ENCODE peak calls at places on chromosomes 13 and 19, in six cellular contexts. A is IMR-90, Y is mesendoderm, L is H1, K is mesenchymal stem cell, D is H9. E is an unnamed sample.

GRCh38 chr19:4354897-4355296 is 11.5 kb downstream of the MPND start:
- DNase-seq in A (no peak), Y (no peak), L (no peak), K (no peak), D (no peak), E (no peak)

GRCh38 chr19:18173054-18173571 is 500 bp upstream of the IFI30 start:
- DNase-seq in A (no peak), Y (no peak), L (no peak), K (peak; percentile 46), D (no peak), E (no peak)

GRCh38 chr19:8084152-8084551 is 31.6 kb downstream of the CCL25 start:
- DNase-seq in A (no peak), Y (no peak), L (no peak), K (no peak), D (no peak), E (no peak)

GRCh38 chr19:35300340-35300649 is 8.3 kb downstream of the MAG start:
- DNase-seq in A (no peak), Y (no peak), L (no peak), K (no peak), D (no peak), E (no peak)

GRCh38 chr13:78045916-78046315 is 127.3 kb upstream of the EDNRB start:
- DNase-seq in A (no peak), Y (no peak), L (no peak), K (no peak), D (no peak), E (no peak)

GRCh38 chr19:15248648-15249559 is 16.7 kb upstream of the EPHX3 start:
- DNase-seq in A (peak; percentile 91), Y (no peak), L (no peak), K (peak; percentile 88), D (no peak), E (no peak)

GRCh38 chr19:31502536-31503170 is 153.4 kb upstream of the TSHZ3 start:
- DNase-seq in A (no peak), Y (no peak), L (no peak), K (no peak), D (no peak), E (no peak)

GRCh38 chr19:7415857-7416371 is 67.2 kb downstream of the ARHGEF18 start:
- DNase-seq in A (no peak), Y (no peak), L (no peak), K (no peak), D (no peak), E (no peak)

GRCh38 chr19:4702764-4703163 is 20.9 kb downstream of the DPP9 start:
- DNase-seq in A (no peak), Y (no peak), L (no peak), K (no peak), D (no peak), E (no peak)

GRCh38 chr19:14704450-14704849 is 14.6 kb downstream of the ZNF333 start:
- DNase-seq in A (no peak), Y (no peak), L (no peak), K (no peak), D (no peak), E (no peak)

GRCh38 chr19:38614289-38614688 is 3.5 kb downstream of the MAP4K1 start:
- DNase-seq in A (no peak), Y (no peak), L (no peak), K (no peak), D (no peak), E (no peak)
- H2BK15ac ChIP-seq in A (no peak overlapping the region), Y (no peak overlapping the region), L (no peak overlapping the region), K (no peak overlapping the region), D (no peak overlapping the region), E (no peak overlapping the region)

DNA sequence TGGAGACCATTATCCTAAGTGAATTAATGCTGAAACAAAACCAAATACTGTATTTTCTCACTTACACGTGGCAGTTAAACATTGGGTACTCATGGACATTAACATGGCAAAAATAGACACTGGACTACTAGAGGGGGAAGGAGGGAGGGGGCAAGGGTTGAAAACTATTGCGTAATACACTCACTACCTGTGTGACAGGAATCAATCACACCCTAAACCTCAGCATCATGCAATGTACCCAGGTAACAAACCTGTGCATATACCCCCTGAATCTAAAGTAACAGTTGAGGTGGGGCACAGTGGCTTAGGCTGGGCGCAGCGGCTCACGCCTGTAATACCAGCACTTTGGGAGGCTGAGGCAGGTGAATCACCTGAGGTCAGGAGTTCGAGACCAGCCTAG is 207.0 kb downstream of the TDRD3 start:
- DNase-seq in A (no peak), Y (no peak), L (no peak), K (no peak), D (no peak), E (no peak)
- H2BK15ac ChIP-seq in A (no peak overlapping the region), Y (no peak overlapping the region), L (no peak overlapping the region), K (no peak overlapping the region), D (no peak overlapping the region), E (no peak overlapping the region)

GRCh38 chr19:988081-988480 is 3.9 kb downstream of the WDR18 start:
- DNase-seq in A (no peak), Y (no peak), L (no peak), K (no peak), D (no peak), E (no peak)

GRCh38 chr19:990746-991145 is 6.6 kb downstream of the WDR18 start:
- DNase-seq in A (no peak), Y (no peak), L (no peak), K (no peak), D (no peak), E (no peak)

GRCh38 chr19:989381-990081 is 5.4 kb downstream of the WDR18 start:
- DNase-seq in A (no peak), Y (no peak), L (no peak), K (no peak), D (no peak), E (no peak)

GRCh38 chr19:990119-990571 is 6.0 kb downstream of the WDR18 start:
- DNase-seq in A (no peak), Y (peak; percentile 42), L (no peak), K (no peak), D (no peak), E (no peak)

DNA sequence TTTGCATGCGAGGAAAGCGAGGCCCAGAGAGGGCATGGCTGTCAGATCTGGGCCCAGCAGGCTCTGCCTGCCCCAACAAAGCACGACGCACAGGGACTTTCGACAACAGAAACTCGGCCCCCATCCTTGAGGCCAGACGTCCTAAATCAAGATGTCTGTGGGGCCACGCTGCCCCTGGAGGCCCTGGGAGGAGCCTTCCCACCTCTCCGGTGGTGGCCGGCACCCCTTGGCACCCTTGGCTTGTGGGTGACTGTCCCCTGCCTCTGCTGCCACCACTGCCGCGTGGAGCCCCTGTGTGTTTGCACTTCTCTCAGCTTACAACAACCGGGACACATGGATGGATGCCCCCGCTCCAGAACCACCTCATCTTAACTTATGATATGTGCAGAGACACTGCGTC is 4.4 kb downstream of the WDR18 start:
- DNase-seq in A (no peak), Y (no peak), L (no peak), K (no peak), D (no peak), E (no peak)
- H2BK15ac ChIP-seq in A (no peak overlapping the region), Y (no peak overlapping the region), L (no peak overlapping the region), K (no peak overlapping the region), D (no peak overlapping the region), E (no peak overlapping the region)

GRCh38 chr13:22703601-22704209 is 477.1 kb upstream of the SGCG start:
- DNase-seq in A (no peak), Y (no peak), L (no peak), K (no peak), D (no peak), E (no peak)
- H2BK15ac ChIP-seq in A (no peak overlapping the region), Y (no peak overlapping the region), L (no peak overlapping the region), K (no peak overlapping the region), D (no peak overlapping the region), E (no peak overlapping the region)

DNA sequence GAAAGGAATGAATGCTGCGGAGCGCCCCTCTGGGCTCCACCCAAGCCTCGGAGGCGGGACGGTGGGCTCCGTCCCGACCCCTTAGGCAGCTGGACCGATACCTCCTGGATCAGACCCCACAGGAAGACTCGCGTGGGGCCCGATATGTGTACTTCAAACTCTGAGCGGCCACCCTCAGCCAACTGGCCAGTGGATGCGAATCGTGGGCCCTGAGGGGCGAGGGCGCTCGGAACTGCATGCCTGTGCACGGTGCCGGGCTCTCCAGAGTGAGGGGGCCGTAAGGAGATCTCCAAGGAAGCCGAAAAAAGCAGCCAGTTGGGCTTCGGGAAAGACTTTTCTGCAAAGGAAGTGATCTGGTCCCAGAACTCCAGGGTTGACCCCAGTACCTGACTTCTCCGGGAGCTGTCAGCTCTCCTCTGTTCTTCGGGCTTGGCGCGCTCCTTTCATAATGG is 8.6 kb downstream of the PDX1 start:
- DNase-seq in A (no peak), Y (no peak), L (no peak), K (no peak), D (no peak), E (no peak)
- H2BK15ac ChIP-seq in A (no peak overlapping the region), Y (no peak overlapping the region), L (no peak overlapping the region), K (no peak overlapping the region), D (no peak overlapping the region), E (no peak overlapping the region)

GRCh38 chr19:45484273-45484945 is 12.4 kb downstream of the RTN2 start:
- DNase-seq in A (no peak), Y (no peak), L (no peak), K (peak; percentile 61), D (no peak), E (no peak)
- H2BK15ac ChIP-seq in A (no peak overlapping the region), Y (no peak overlapping the region), L (peak overlapping the region; percentile 97), K (no peak overlapping the region), D (no peak overlapping the region), E (no peak overlapping the region)

GRCh38 chr13:74047925-74048324 is 86.3 kb downstream of the KLF12 start:
- DNase-seq in A (no peak), Y (no peak), L (no peak), K (peak; percentile 18), D (no peak), E (no peak)

GRCh38 chr13:74045583-74045982 is 88.6 kb downstream of the KLF12 start:
- DNase-seq in A (no peak), Y (no peak), L (no peak), K (no peak), D (no peak), E (no peak)

DNA sequence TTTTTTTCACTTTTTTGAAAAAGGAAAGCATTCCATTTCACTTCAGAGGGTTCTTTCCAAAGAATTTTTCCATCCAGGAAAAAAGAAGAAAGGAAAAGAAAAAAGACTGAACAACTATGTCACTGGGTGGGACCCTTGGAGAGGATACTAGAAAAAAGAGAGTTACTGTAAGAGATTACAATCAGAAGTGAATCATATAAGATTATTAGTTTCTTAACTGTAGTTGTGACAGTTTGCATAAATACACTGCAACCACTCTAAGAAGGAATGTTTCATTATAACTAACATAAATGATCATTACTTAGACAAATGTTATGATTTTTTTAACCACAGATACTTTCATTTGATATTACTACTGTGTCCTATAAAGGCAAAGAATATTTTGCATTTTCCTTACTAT is 87.7 kb downstream of the KLF12 start:
- DNase-seq in A (peak; percentile 51), Y (no peak), L (no peak), K (peak; percentile 18), D (no peak), E (no peak)
- H2BK15ac ChIP-seq in A (no peak overlapping the region), Y (no peak overlapping the region), L (no peak overlapping the region), K (no peak overlapping the region), D (no peak overlapping the region), E (no peak overlapping the region)